ENCODE peak calls at places on chromosomes 4 and X, in ten cellular contexts. One of them, this sample, is unnamed.

GRCh38 chr4:107733431-107733925 is 13.4 kb upstream of the PAPSS1 start:
- DNase-seq in upper lobe of left lung: no peak
- DNase-seq in fibroblast of mammary gland: no peak
- DNase-seq in fibroblast of lung: no peak
- DNase-seq in HFF-Myc: no peak
- DNase-seq in sigmoid colon: no peak
- DNase-seq in Panc1: no peak
- DNase-seq in IMR-90: no peak
- DNase-seq in HL-60: no peak
- DNase-seq in GM12865: no peak
- DNase-seq in this sample: no peak

GRCh38 chr4:176258135-176258534 is 10.9 kb downstream of the ASB5 start:
- DNase-seq in upper lobe of left lung: no peak
- DNase-seq in fibroblast of mammary gland: no peak
- DNase-seq in fibroblast of lung: no peak
- DNase-seq in HFF-Myc: no peak
- DNase-seq in sigmoid colon: no peak
- DNase-seq in Panc1: no peak
- DNase-seq in IMR-90: no peak
- DNase-seq in HL-60: no peak
- DNase-seq in GM12865: no peak
- DNase-seq in this sample: no peak

GRCh38 chr4:21113496-21114213 is 413.4 kb downstream of the PACRGL start:
- DNase-seq in upper lobe of left lung: no peak
- DNase-seq in fibroblast of mammary gland: peak
- DNase-seq in fibroblast of lung: peak
- DNase-seq in HFF-Myc: no peak
- DNase-seq in sigmoid colon: no peak
- DNase-seq in Panc1: no peak
- DNase-seq in IMR-90: no peak
- DNase-seq in HL-60: no peak
- DNase-seq in GM12865: no peak
- DNase-seq in this sample: no peak

GRCh38 chr4:106687026-106687425 is 318.4 kb upstream of the GIMD1 start:
- DNase-seq in upper lobe of left lung: no peak
- DNase-seq in fibroblast of mammary gland: peak
- DNase-seq in fibroblast of lung: no peak
- DNase-seq in HFF-Myc: no peak
- DNase-seq in sigmoid colon: no peak
- DNase-seq in Panc1: no peak
- DNase-seq in IMR-90: no peak
- DNase-seq in HL-60: no peak
- DNase-seq in GM12865: no peak
- DNase-seq in this sample: peak

GRCh38 chrX:16484338-16484737 is 165.6 kb upstream of the S100G start:
- DNase-seq in upper lobe of left lung: peak
- DNase-seq in fibroblast of mammary gland: peak
- DNase-seq in fibroblast of lung: peak
- DNase-seq in HFF-Myc: peak
- DNase-seq in sigmoid colon: no peak
- DNase-seq in Panc1: peak
- DNase-seq in IMR-90: peak
- DNase-seq in HL-60: peak
- DNase-seq in GM12865: peak
- DNase-seq in this sample: peak

GRCh38 chrX:138711399-138712347 is at the start of gene FGF13:
- DNase-seq in upper lobe of left lung: peak
- DNase-seq in fibroblast of mammary gland: peak
- DNase-seq in fibroblast of lung: peak
- DNase-seq in HFF-Myc: no peak
- DNase-seq in sigmoid colon: peak
- DNase-seq in Panc1: no peak
- DNase-seq in IMR-90: no peak
- DNase-seq in HL-60: no peak
- DNase-seq in GM12865: peak
- DNase-seq in this sample: peak

GRCh38 chrX:1400049-1400448 is 8.1 kb upstream of the SLC25A6 start:
- DNase-seq in upper lobe of left lung: no peak
- DNase-seq in fibroblast of mammary gland: no peak
- DNase-seq in fibroblast of lung: no peak
- DNase-seq in HFF-Myc: no peak
- DNase-seq in sigmoid colon: peak
- DNase-seq in Panc1: no peak
- DNase-seq in IMR-90: no peak
- DNase-seq in HL-60: no peak
- DNase-seq in GM12865: no peak
- DNase-seq in this sample: no peak

GRCh38 chrX:44953734-44954502 is 80.9 kb downstream of the KDM6A start:
- DNase-seq in upper lobe of left lung: peak
- DNase-seq in fibroblast of mammary gland: no peak
- DNase-seq in fibroblast of lung: no peak
- DNase-seq in HFF-Myc: no peak
- DNase-seq in sigmoid colon: no peak
- DNase-seq in Panc1: no peak
- DNase-seq in IMR-90: no peak
- DNase-seq in HL-60: no peak
- DNase-seq in GM12865: no peak
- DNase-seq in this sample: no peak

GRCh38 chr4:156111706-156112105 is 158.0 kb upstream of the CTSO start:
- DNase-seq in upper lobe of left lung: no peak
- DNase-seq in fibroblast of mammary gland: no peak
- DNase-seq in fibroblast of lung: no peak
- DNase-seq in HFF-Myc: no peak
- DNase-seq in sigmoid colon: no peak
- DNase-seq in Panc1: no peak
- DNase-seq in IMR-90: no peak
- DNase-seq in HL-60: no peak
- DNase-seq in GM12865: no peak
- DNase-seq in this sample: no peak

GRCh38 chrX:65679071-65679540 is 11.7 kb downstream of the MSN start:
- DNase-seq in upper lobe of left lung: no peak
- DNase-seq in fibroblast of mammary gland: peak
- DNase-seq in fibroblast of lung: peak
- DNase-seq in HFF-Myc: no peak
- DNase-seq in sigmoid colon: no peak
- DNase-seq in Panc1: peak
- DNase-seq in IMR-90: peak
- DNase-seq in HL-60: no peak
- DNase-seq in GM12865: no peak
- DNase-seq in this sample: peak

GRCh38 chrX:15310117-15310516 is 5.3 kb downstream of the ASB11 start:
- DNase-seq in upper lobe of left lung: peak
- DNase-seq in fibroblast of mammary gland: peak
- DNase-seq in fibroblast of lung: peak
- DNase-seq in HFF-Myc: no peak
- DNase-seq in sigmoid colon: no peak
- DNase-seq in Panc1: no peak
- DNase-seq in IMR-90: peak
- DNase-seq in HL-60: no peak
- DNase-seq in GM12865: no peak
- DNase-seq in this sample: no peak

GRCh38 chr4:69860007-69860406 is at the start of gene SULT1E1:
- DNase-seq in upper lobe of left lung: no peak
- DNase-seq in fibroblast of mammary gland: peak
- DNase-seq in fibroblast of lung: peak
- DNase-seq in HFF-Myc: no peak
- DNase-seq in sigmoid colon: no peak
- DNase-seq in Panc1: no peak
- DNase-seq in IMR-90: peak
- DNase-seq in HL-60: no peak
- DNase-seq in GM12865: no peak
- DNase-seq in this sample: peak

GRCh38 chr4:153542131-153542530 is 76.0 kb downstream of the TMEM131L start:
- DNase-seq in upper lobe of left lung: no peak
- DNase-seq in fibroblast of mammary gland: no peak
- DNase-seq in fibroblast of lung: no peak
- DNase-seq in HFF-Myc: no peak
- DNase-seq in sigmoid colon: no peak
- DNase-seq in Panc1: no peak
- DNase-seq in IMR-90: no peak
- DNase-seq in HL-60: no peak
- DNase-seq in GM12865: no peak
- DNase-seq in this sample: no peak
- TF ChIP-seq CTCF in upper lobe of left lung: no peak
- TF ChIP-seq CTCF in fibroblast of mammary gland: no peak
- TF ChIP-seq CTCF in fibroblast of lung: no peak
- TF ChIP-seq CTCF in HFF-Myc: no peak
- TF ChIP-seq CTCF in sigmoid colon: no peak
- TF ChIP-seq CTCF in Panc1: no peak
- TF ChIP-seq CTCF in IMR-90: no peak
- TF ChIP-seq CTCF in HL-60: no peak
- TF ChIP-seq CTCF in GM12865: no peak
- TF ChIP-seq CTCF in this sample: no peak

GRCh38 chrX:40845331-40845911 is 110.1 kb upstream of the MED14 start:
- DNase-seq in upper lobe of left lung: no peak
- DNase-seq in fibroblast of mammary gland: peak
- DNase-seq in fibroblast of lung: peak
- DNase-seq in HFF-Myc: peak
- DNase-seq in sigmoid colon: no peak
- DNase-seq in Panc1: no peak
- DNase-seq in IMR-90: peak
- DNase-seq in HL-60: no peak
- DNase-seq in GM12865: no peak
- DNase-seq in this sample: peak
- H3K4me3 ChIP-seq in upper lobe of left lung: no peak
- H3K4me3 ChIP-seq in fibroblast of mammary gland: no peak
- H3K4me3 ChIP-seq in fibroblast of lung: no peak
- H3K4me3 ChIP-seq in HFF-Myc: no peak
- H3K4me3 ChIP-seq in sigmoid colon: no peak
- H3K4me3 ChIP-seq in Panc1: no peak
- H3K4me3 ChIP-seq in IMR-90: peak
- H3K4me3 ChIP-seq in HL-60: no peak
- H3K4me3 ChIP-seq in GM12865: no peak
- H3K4me3 ChIP-seq in this sample: no peak

DNA sequence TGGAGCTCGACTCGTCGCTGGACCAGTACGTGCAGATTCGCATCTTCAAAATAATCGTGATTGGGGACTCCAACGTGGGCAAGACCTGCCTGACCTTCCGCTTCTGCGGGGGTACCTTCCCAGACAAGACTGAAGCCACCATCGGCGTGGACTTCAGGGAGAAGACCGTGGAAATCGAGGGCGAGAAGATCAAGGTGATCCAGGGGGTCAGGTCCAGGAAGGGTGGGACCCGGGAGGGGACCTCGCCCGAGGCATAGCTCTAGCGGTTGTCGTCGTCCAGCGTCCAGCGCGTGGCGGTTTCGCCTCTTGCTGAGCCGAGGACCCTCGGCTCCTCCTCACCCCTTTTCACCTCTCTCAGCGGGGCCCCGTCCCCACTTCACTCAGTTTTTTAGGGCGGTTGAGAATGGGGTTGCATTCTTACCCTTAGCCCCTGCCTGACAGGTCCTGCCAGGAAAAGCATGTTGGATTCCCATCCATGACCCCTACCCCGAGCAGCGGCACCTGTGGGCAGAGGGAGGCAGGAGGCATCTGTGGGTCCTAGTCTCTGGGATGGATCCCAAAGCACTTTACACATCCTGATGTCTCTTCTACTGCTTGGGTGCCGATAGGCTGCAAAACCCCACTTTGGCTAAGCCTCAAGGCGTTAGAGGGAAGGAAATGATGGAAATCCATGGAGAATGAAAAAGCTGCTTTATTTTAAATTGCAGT is 519 bp downstream of the RAB33A start:
- DNase-seq in upper lobe of left lung: no peak
- DNase-seq in fibroblast of mammary gland: no peak
- DNase-seq in fibroblast of lung: no peak
- DNase-seq in HFF-Myc: no peak
- DNase-seq in sigmoid colon: peak
- DNase-seq in Panc1: no peak
- DNase-seq in IMR-90: no peak
- DNase-seq in HL-60: no peak
- DNase-seq in GM12865: no peak
- DNase-seq in this sample: no peak
- TF ChIP-seq CTCF in upper lobe of left lung: no peak
- TF ChIP-seq CTCF in fibroblast of mammary gland: no peak
- TF ChIP-seq CTCF in fibroblast of lung: no peak
- TF ChIP-seq CTCF in HFF-Myc: no peak
- TF ChIP-seq CTCF in sigmoid colon: no peak
- TF ChIP-seq CTCF in Panc1: no peak
- TF ChIP-seq CTCF in IMR-90: no peak
- TF ChIP-seq CTCF in HL-60: no peak
- TF ChIP-seq CTCF in GM12865: no peak
- TF ChIP-seq CTCF in this sample: no peak

GRCh38 chrX:41728125-41728524 is 4.1 kb downstream of the GPR82 start:
- DNase-seq in upper lobe of left lung: no peak
- DNase-seq in fibroblast of mammary gland: no peak
- DNase-seq in fibroblast of lung: no peak
- DNase-seq in HFF-Myc: no peak
- DNase-seq in sigmoid colon: no peak
- DNase-seq in Panc1: no peak
- DNase-seq in IMR-90: no peak
- DNase-seq in HL-60: no peak
- DNase-seq in GM12865: no peak
- DNase-seq in this sample: no peak

GRCh38 chrX:41732260-41732659 is 8.3 kb downstream of the GPR82 start:
- DNase-seq in upper lobe of left lung: no peak
- DNase-seq in fibroblast of mammary gland: no peak
- DNase-seq in fibroblast of lung: no peak
- DNase-seq in HFF-Myc: no peak
- DNase-seq in sigmoid colon: no peak
- DNase-seq in Panc1: no peak
- DNase-seq in IMR-90: no peak
- DNase-seq in HL-60: no peak
- DNase-seq in GM12865: no peak
- DNase-seq in this sample: no peak

GRCh38 chrX:41734530-41734929 is 10.5 kb downstream of the GPR82 start:
- DNase-seq in upper lobe of left lung: no peak
- DNase-seq in fibroblast of mammary gland: peak
- DNase-seq in fibroblast of lung: no peak
- DNase-seq in HFF-Myc: no peak
- DNase-seq in sigmoid colon: no peak
- DNase-seq in Panc1: peak
- DNase-seq in IMR-90: peak
- DNase-seq in HL-60: no peak
- DNase-seq in GM12865: peak
- DNase-seq in this sample: peak

GRCh38 chrX:41733939-41734338 is 10.0 kb downstream of the GPR82 start:
- DNase-seq in upper lobe of left lung: no peak
- DNase-seq in fibroblast of mammary gland: no peak
- DNase-seq in fibroblast of lung: no peak
- DNase-seq in HFF-Myc: no peak
- DNase-seq in sigmoid colon: no peak
- DNase-seq in Panc1: no peak
- DNase-seq in IMR-90: no peak
- DNase-seq in HL-60: no peak
- DNase-seq in GM12865: peak
- DNase-seq in this sample: peak

GRCh38 chrX:41730101-41730500 is 6.1 kb downstream of the GPR82 start:
- DNase-seq in upper lobe of left lung: no peak
- DNase-seq in fibroblast of mammary gland: peak
- DNase-seq in fibroblast of lung: peak
- DNase-seq in HFF-Myc: no peak
- DNase-seq in sigmoid colon: no peak
- DNase-seq in Panc1: no peak
- DNase-seq in IMR-90: peak
- DNase-seq in HL-60: no peak
- DNase-seq in GM12865: no peak
- DNase-seq in this sample: no peak
- H3K4me3 ChIP-seq in upper lobe of left lung: no peak
- H3K4me3 ChIP-seq in fibroblast of mammary gland: no peak
- H3K4me3 ChIP-seq in fibroblast of lung: no peak
- H3K4me3 ChIP-seq in HFF-Myc: no peak
- H3K4me3 ChIP-seq in sigmoid colon: no peak
- H3K4me3 ChIP-seq in Panc1: no peak
- H3K4me3 ChIP-seq in IMR-90: no peak
- H3K4me3 ChIP-seq in HL-60: no peak
- H3K4me3 ChIP-seq in GM12865: no peak
- H3K4me3 ChIP-seq in this sample: no peak

This sample was measured in bronchial epithelial cell.